ENCODE peak calls at places on chromosomes 2 and 18, in four cellular contexts. K is lower leg skin, Z is epithelial cell of esophagus, U is caudate nucleus. R is an unnamed sample.
A peak's percentile ranks its signal among the peaks of the same experiment; 100 is the strongest.

GRCh38 chr18:30432349-30432748 is 610.2 kb downstream of the DSC3 start:
- DNase-seq in U (no peak), Z (no peak), K (no peak), R (no peak)

GRCh38 chr18:2881490-2882195 is 34.8 kb downstream of the EMILIN2 start:
- DNase-seq in Z (peak; percentile 64), K (peak; percentile 93), U (no peak), R (peak; percentile 91)

GRCh38 chr18:48546411-48546810 is 7.6 kb downstream of the CTIF start:
- DNase-seq in U (no peak), K (peak; percentile 23), Z (peak; percentile 65), R (peak; percentile 18)

GRCh38 chr2:3254438-3254941 is 123.1 kb downstream of the EIPR1 start:
- DNase-seq in Z (no peak), U (no peak), K (no peak), R (no peak)

GRCh38 chr2:213490087-213490486 is 205.8 kb downstream of the SPAG16 start:
- DNase-seq in Z (peak; percentile 18), K (no peak), U (no peak), R (no peak)

GRCh38 chr2:85470850-85471800 is 52.6 kb downstream of the SH2D6 start:
- DNase-seq in Z (peak; percentile 81), U (no peak), K (no peak), R (no peak)

GRCh38 chr2:120288016-120288373 is 35.3 kb downstream of the RALB start:
- DNase-seq in Z (no peak), K (no peak), U (no peak), R (no peak)

GRCh38 chr2:112481528-112482228 is at the start of gene TTL:
- DNase-seq in K (peak; percentile 94), U (peak; percentile 49), Z (peak; percentile 82), R (peak; percentile 77)

GRCh38 chr18:56747857-56748256 is 96.7 kb downstream of the WDR7 start:
- DNase-seq in K (no peak), U (no peak), Z (no peak), R (no peak)

GRCh38 chr18:78623142-78623541 is 356.5 kb upstream of the SALL3 start:
- DNase-seq in K (peak; percentile 53), U (no peak), Z (no peak), R (no peak)

GRCh38 chr2:3628800-3629199 is 29.2 kb upstream of the ALLC start:
- DNase-seq in U (no peak), Z (peak; percentile 39), K (peak; percentile 60), R (no peak)

GRCh38 chr2:233532971-233533370 is 33.6 kb downstream of the USP40 start:
- DNase-seq in U (no peak), K (no peak), Z (no peak), R (no peak)

GRCh38 chr2:231685349-231686191 is 22.8 kb upstream of the PTMA start:
- DNase-seq in K (no peak), U (peak; percentile 83), Z (no peak), R (no peak)

GRCh38 chr2:55966431-55967118 is 43.0 kb upstream of the EFEMP1 start:
- DNase-seq in U (peak; percentile 2), Z (no peak), K (peak; percentile 87), R (peak; percentile 27)

GRCh38 chr2:118050386-118050785 is 36.5 kb upstream of the CCDC93 start:
- DNase-seq in Z (no peak), U (no peak), K (no peak), R (peak; percentile 11)

GRCh38 chr2:148602918-148603561 is 41.5 kb upstream of the EPC2 start:
- DNase-seq in Z (no peak), U (no peak), K (no peak), R (no peak)

GRCh38 chr2:157173740-157174184 is 83.7 kb upstream of the GALNT5 start:
- DNase-seq in Z (peak; percentile 89), K (no peak), U (no peak), R (peak; percentile 92)

GRCh38 chr2:164717000-164717597 is 95.8 kb upstream of the GRB14 start:
- DNase-seq in K (no peak), Z (peak; percentile 38), U (no peak), R (no peak)

GRCh38 chr2:240913810-240914644 is 7.9 kb downstream of the CROCC2 start:
- DNase-seq in Z (peak; percentile 15), K (peak; percentile 94), U (no peak), R (peak; percentile 70)

GRCh38 chr18:11987527-11987926 is 6.2 kb downstream of the IMPA2 start:
- DNase-seq in U (no peak), K (no peak), Z (no peak), R (no peak)

GRCh38 chr2:65064728-65065552 is 8.7 kb downstream of the CEP68 start:
- DNase-seq in K (peak; percentile 90), U (peak; percentile 13), Z (peak; percentile 83), R (peak; percentile 72)

GRCh38 chr2:224837558-224837957 is 121.4 kb upstream of the CCDC195 start:
- DNase-seq in Z (peak; percentile 77), U (no peak), K (no peak), R (peak; percentile 82)

GRCh38 chr2:88748005-88748404 is 56.5 kb downstream of the RPIA start:
- DNase-seq in K (no peak), U (no peak), Z (peak; percentile 42), R (no peak)

GRCh38 chr18:50286391-50287027 is 983 bp downstream of the CXXC1 start:
- DNase-seq in K (peak; percentile 90), U (no peak), Z (peak; percentile 45), R (no peak)

GRCh38 chr2:60507211-60507810 is 46.1 kb downstream of the BCL11A start:
- DNase-seq in K (no peak), Z (peak; percentile 31), U (no peak), R (no peak)

GRCh38 chr18:22985250-22985649 is 52.1 kb downstream of the RBBP8 start:
- DNase-seq in U (no peak), Z (no peak), K (no peak), R (no peak)

GRCh38 chr18:57586243-57587049 is at the start of gene FECH:
- DNase-seq in Z (peak; percentile 72), U (peak; percentile 75), K (peak; percentile 95), R (peak; percentile 91)

GRCh38 chr2:25293145-25293544 is 48.6 kb downstream of the DNMT3A start:
- DNase-seq in K (no peak), Z (no peak), U (no peak), R (no peak)

GRCh38 chr2:240814946-240815760 is 4.9 kb downstream of the KIF1A start:
- DNase-seq in U (no peak), K (peak; percentile 69), Z (no peak), R (no peak)

GRCh38 chr18:10436160-10436559 is 18.3 kb upstream of the APCDD1 start:
- DNase-seq in Z (no peak), K (no peak), U (no peak), R (no peak)

GRCh38 chr2:98569197-98569793 is 39.0 kb downstream of the COA5 start:
- DNase-seq in U (no peak), Z (peak; percentile 22), K (no peak), R (peak; percentile 46)

GRCh38 chr2:55150834-55151233 is 81.3 kb downstream of the CLHC1 start:
- DNase-seq in K (peak; percentile 67), Z (no peak), U (no peak), R (no peak)

GRCh38 chr2:11444737-11445136 is 21.2 kb downstream of the E2F6 start:
- DNase-seq in K (no peak), U (no peak), Z (no peak), R (peak; percentile 6)

GRCh38 chr18:55404136-55404810 is 183.7 kb downstream of the TCF4 start:
- DNase-seq in K (no peak), U (no peak), Z (no peak), R (no peak)

GRCh38 chr18:9876867-9877654 is 8.7 kb upstream of the TXNDC2 start:
- DNase-seq in U (no peak), K (no peak), Z (peak; percentile 57), R (peak; percentile 66)

GRCh38 chr18:7821784-7822183 is 254.7 kb downstream of the PTPRM start:
- DNase-seq in Z (no peak), K (no peak), U (no peak), R (no peak)

GRCh38 chr2:222709191-222709891 is 37.9 kb downstream of the MOGAT1 start:
- DNase-seq in K (peak; percentile 93), Z (peak; percentile 82), U (peak; percentile 14), R (peak; percentile 91)

GRCh38 chr18:63444567-63444966 is 22.3 kb upstream of the VPS4B start:
- DNase-seq in K (no peak), Z (peak; percentile 98), U (no peak), R (peak; percentile 80)